ENCODE peak calls at places on chromosomes 4 and X, in four cellular contexts. R is GM12891, V is GM12878, T is HL-60. P is an unnamed sample.

GRCh38 chr4:127549521-127549920 is 83.2 kb upstream of the INTU start:
- DNase-seq in R (no peak), V (no peak), T (no peak), P (no peak)

GRCh38 chrX:19723427-19723826 is 164.0 kb downstream of the SH3KBP1 start:
- DNase-seq in R (no peak), V (no peak), T (no peak), P (no peak)

GRCh38 chrX:66020578-66021406 is 19.1 kb downstream of the VSIG4 start:
- DNase-seq in R (no peak), V (no peak), T (peak), P (no peak)

GRCh38 chrX:153966841-153967535 is 4.6 kb downstream of the HCFC1 start:
- DNase-seq in R (no peak), V (no peak), T (no peak), P (no peak)

GRCh38 chr4:184310171-184310567 is 92.5 kb upstream of the ENPP6 start:
- DNase-seq in R (no peak), V (no peak), T (peak), P (no peak)

GRCh38 chr4:154614306-154614705 is 1.9 kb upstream of the FGG start:
- DNase-seq in R (no peak), V (no peak), T (no peak), P (no peak)

GRCh38 chr4:182680196-182680771 is 236.9 kb downstream of the DCTD start:
- DNase-seq in R (no peak), V (no peak), T (no peak), P (no peak)

GRCh38 chrX:140664939-140665338 is 44.6 kb upstream of the LINC00632 start:
- DNase-seq in R (no peak), V (no peak), T (no peak), P (no peak)

GRCh38 chrX:134184936-134185335 is 52.0 kb upstream of the CCDC160 start:
- DNase-seq in R (no peak), V (no peak), T (no peak), P (no peak)

GRCh38 chr4:119233750-119234149 is 21.2 kb downstream of the USP53 start:
- DNase-seq in R (no peak), V (no peak), T (peak), P (no peak)

GRCh38 chrX:9781941-9782340 is 4.3 kb upstream of the SHROOM2 start:
- DNase-seq in R (no peak), V (no peak), T (no peak), P (no peak)

GRCh38 chr4:146202665-146203064 is 11.7 kb upstream of the REELD1 start:
- DNase-seq in R (no peak), V (no peak), T (no peak), P (no peak)

GRCh38 chrX:46547857-46548256 is 2.6 kb upstream of the ZNF674 start:
- DNase-seq in R (no peak), V (no peak), T (no peak), P (no peak)

DNA sequence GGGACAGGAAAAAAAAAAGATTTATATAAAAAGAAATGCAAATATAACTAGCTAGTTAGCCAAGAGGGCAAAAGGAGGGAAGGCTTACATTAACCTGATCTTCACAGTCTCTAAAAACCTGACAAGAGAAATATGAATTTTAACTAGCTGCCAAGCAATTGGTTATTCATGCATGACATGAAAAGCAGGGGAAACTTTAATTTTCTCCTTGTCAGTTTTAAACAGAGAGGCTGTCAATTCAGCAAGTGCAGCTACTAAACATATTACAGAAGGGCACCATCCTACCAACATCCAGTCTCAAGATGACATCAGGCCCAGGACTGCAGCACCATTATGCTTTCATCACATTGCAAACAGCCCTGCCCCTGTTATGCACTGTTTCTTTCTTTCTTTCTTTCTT is 38.8 kb upstream of the CBR4 start:
- DNase-seq in R (no peak), V (no peak), T (no peak), P (no peak)
- TF ChIP-seq POLR2AphosphoS5 in R (no peak), V (no peak), T (no peak), P (no peak)

GRCh38 chrX:95628796-95629195 is 1055.8 kb upstream of the DIAPH2 start:
- DNase-seq in R (no peak), V (no peak), T (no peak), P (no peak)

GRCh38 chrX:95626748-95627147 is 1057.9 kb upstream of the DIAPH2 start:
- DNase-seq in R (no peak), V (no peak), T (no peak), P (no peak)

DNA sequence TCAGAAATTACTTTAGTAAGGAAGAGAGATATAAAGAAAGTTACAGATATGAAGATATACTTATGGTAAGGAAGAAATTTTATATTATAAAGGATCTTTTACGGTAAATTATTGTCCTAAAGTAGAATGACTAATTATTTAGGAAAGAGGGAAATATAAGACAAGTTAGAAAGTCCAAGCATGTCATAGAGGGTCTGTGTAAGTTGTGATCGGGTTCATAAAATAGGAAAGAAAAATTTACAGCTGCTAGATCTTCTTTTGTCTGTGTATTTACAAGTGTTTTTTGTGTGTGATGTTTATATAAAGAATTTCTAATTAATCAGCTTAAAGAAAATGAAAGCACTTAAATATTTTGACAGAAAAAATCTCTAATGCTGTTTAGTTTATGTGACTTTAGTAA is 1054.9 kb upstream of the DIAPH2 start:
- DNase-seq in R (no peak), V (no peak), T (no peak), P (no peak)
- TF ChIP-seq SPI1 in R (no peak), V (no peak), T (no peak), P (no peak)

GRCh38 chr4:38686682-38687081 is 22.7 kb downstream of the KLF3 start:
- DNase-seq in R (no peak), V (no peak), T (no peak), P (no peak)

GRCh38 chr4:38687571-38688011 is 23.6 kb downstream of the KLF3 start:
- DNase-seq in R (no peak), V (no peak), T (no peak), P (no peak)

GRCh38 chr4:38691251-38692008 is 27.4 kb downstream of the KLF3 start:
- DNase-seq in R (no peak), V (no peak), T (no peak), P (no peak)

GRCh38 chr4:38692421-38692820 is 28.4 kb downstream of the KLF3 start:
- DNase-seq in R (no peak), V (no peak), T (no peak), P (no peak)

DNA sequence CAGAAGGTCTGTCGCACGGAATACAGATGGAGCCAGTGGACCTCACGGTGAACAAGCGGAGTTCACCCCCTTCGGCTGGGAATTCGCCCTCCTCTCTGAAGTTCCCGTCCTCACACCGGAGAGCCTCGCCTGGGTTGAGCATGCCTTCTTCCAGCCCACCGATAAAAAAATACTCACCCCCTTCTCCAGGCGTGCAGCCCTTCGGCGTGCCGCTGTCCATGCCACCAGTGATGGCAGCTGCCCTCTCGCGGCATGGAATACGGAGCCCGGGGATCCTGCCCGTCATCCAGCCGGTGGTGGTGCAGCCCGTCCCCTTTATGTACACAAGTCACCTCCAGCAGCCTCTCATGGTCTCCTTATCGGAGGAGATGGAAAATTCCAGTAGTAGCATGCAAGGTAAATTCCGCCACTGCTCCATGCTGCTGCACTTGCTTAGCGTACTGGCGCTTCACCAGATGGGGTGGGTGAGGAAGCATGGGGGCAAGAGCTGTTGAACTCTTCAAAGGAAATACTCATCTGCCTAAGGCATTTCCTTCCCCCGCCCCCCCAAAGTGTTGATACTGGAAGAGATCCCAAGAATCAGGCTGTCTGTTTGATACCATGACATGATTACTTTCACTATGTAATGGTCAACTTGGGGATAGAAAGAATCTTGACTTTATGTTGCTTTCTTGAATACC is 24.8 kb downstream of the KLF3 start:
- DNase-seq in R (no peak), V (no peak), T (no peak), P (no peak)
- TF ChIP-seq POLR2AphosphoS5 in R (no peak), V (no peak), T (no peak), P (no peak)

GRCh38 chrX:48154796-48155195 is 24.4 kb downstream of the SPACA5B start:
- DNase-seq in R (no peak), V (no peak), T (no peak), P (no peak)

GRCh38 chrX:48153769-48154168 is 23.3 kb downstream of the SPACA5B start:
- DNase-seq in R (no peak), V (no peak), T (no peak), P (peak)

GRCh38 chrX:48156014-48156413 is 25.6 kb downstream of the SPACA5B start:
- DNase-seq in R (no peak), V (no peak), T (no peak), P (no peak)
- TF ChIP-seq SPI1 in R (no peak), V (no peak), T (no peak), P (no peak)